ENCODE peak calls at places on chromosomes 7 and 10, in six cellular contexts. T is uterus; D is CD8-positive, alpha-beta T cell; Q is A673; L is testis; C is lung. N is an unnamed sample.

GRCh38 chr10:71128311-71129010 is 83.9 kb upstream of the UNC5B start:
- DNase-seq in T (peak; percentile 29), D (no peak), Q (no peak), L (no peak), C (no peak), N (no peak)

GRCh38 chr10:70537398-70538194 is 59.0 kb downstream of the PALD1 start:
- DNase-seq in T (no peak), D (no peak), Q (no peak), L (peak; percentile 38), C (no peak), N (no peak)

GRCh38 chr10:74419491-74420466 is 268.8 kb downstream of the ADK start:
- DNase-seq in T (peak; percentile 18), D (no peak), Q (peak; percentile 87), L (no peak), C (no peak), N (peak; percentile 46)

GRCh38 chr7:40546616-40547501 is 412.1 kb downstream of the SUGCT start:
- DNase-seq in T (no peak), D (no peak), Q (no peak), L (no peak), C (no peak), N (no peak)

GRCh38 chr7:70830426-70830825 is 301.5 kb upstream of the GALNT17 start:
- DNase-seq in T (no peak), D (no peak), Q (no peak), L (no peak), C (no peak), N (no peak)

GRCh38 chr7:114944742-114945625 is 23.1 kb downstream of the MDFIC start:
- DNase-seq in T (peak; percentile 88), D (no peak), Q (no peak), L (peak; percentile 71), C (peak; percentile 51), N (no peak)

GRCh38 chr7:101537205-101537604 is 91.9 kb downstream of the MYL10 start:
- DNase-seq in T (no peak), D (no peak), Q (no peak), L (no peak), C (no peak), N (no peak)

GRCh38 chr10:122310311-122311050 is 39.4 kb downstream of the BTBD16 start:
- DNase-seq in T (no peak), D (no peak), Q (no peak), L (no peak), C (no peak), N (no peak)

GRCh38 chr10:103612462-103613365 is 119.2 kb downstream of the NEURL1 start:
- DNase-seq in T (no peak), D (no peak), Q (no peak), L (no peak), C (peak; percentile 44), N (no peak)

GRCh38 chr7:1513657-1514095 is 9.5 kb upstream of the INTS1 start:
- DNase-seq in T (peak; percentile 47), D (no peak), Q (no peak), L (no peak), C (no peak), N (no peak)

GRCh38 chr7:84100866-84101265 is 93.7 kb downstream of the SEMA3A start:
- DNase-seq in T (no peak), D (no peak), Q (peak; percentile 64), L (no peak), C (no peak), N (no peak)

GRCh38 chr10:132708936-132709335 is 77.0 kb downstream of the NKX6-2 start:
- DNase-seq in T (no peak), D (no peak), Q (no peak), L (no peak), C (no peak), N (no peak)

GRCh38 chr10:129963076-129963830 is 821 bp downstream of the EBF3 start:
- DNase-seq in T (no peak), D (no peak), Q (peak; percentile 67), L (no peak), C (no peak), N (no peak)

GRCh38 chr10:76286536-76286935 is 855.1 kb downstream of the LRMDA start:
- DNase-seq in T (no peak), D (no peak), Q (no peak), L (no peak), C (no peak), N (no peak)

GRCh38 chr7:47087866-47088265 is 494.0 kb downstream of the TNS3 start:
- DNase-seq in T (no peak), D (no peak), Q (no peak), L (no peak), C (no peak), N (no peak)

GRCh38 chr10:49609283-49610014 is 661 bp upstream of the SLC18A3 start:
- DNase-seq in T (no peak), D (no peak), Q (no peak), L (no peak), C (no peak), N (no peak)

GRCh38 chr7:95723583-95724180 is 48.7 kb upstream of the DYNC1I1 start:
- DNase-seq in T (no peak), D (no peak), Q (peak; percentile 81), L (peak; percentile 63), C (no peak), N (no peak)

GRCh38 chr7:76338298-76339084 is 20.3 kb downstream of the YWHAG start:
- DNase-seq in T (no peak), D (no peak), Q (no peak), L (no peak), C (no peak), N (no peak)

GRCh38 chr10:133375357-133376115 is 2.4 kb upstream of the ECHS1 start:
- DNase-seq in T (no peak), D (no peak), Q (no peak), L (no peak), C (no peak), N (no peak)

GRCh38 chr10:105579112-105579511 is 938.0 kb downstream of the SORCS3 start:
- DNase-seq in T (no peak), D (no peak), Q (no peak), L (no peak), C (no peak), N (no peak)

GRCh38 chr7:42686594-42687156 is 225.2 kb downstream of the C7orf25 start:
- DNase-seq in T (no peak), D (no peak), Q (peak; percentile 41), L (no peak), C (no peak), N (no peak)

GRCh38 chr7:15503603-15504280 is 58.1 kb downstream of the AGMO start:
- DNase-seq in T (no peak), D (no peak), Q (peak; percentile 57), L (no peak), C (no peak), N (no peak)
- TF ChIP-seq CTCF in T (no peak), D (no peak), Q (peak; percentile 44), L (no peak), C (no peak), N (no peak)

GRCh38 chr7:150954201-150954985 is 23.7 kb downstream of the KCNH2 start:
- DNase-seq in T (peak; percentile 15), D (no peak), Q (no peak), L (no peak), C (no peak), N (no peak)
- H3K27me3 ChIP-seq in T (no peaks in the 10 kb centered on the region), D (peaks cover 15% of the 10 kb centered on the region), Q (peaks cover 14% of the 10 kb centered on the region), L (no peaks in the 10 kb centered on the region), C (no peaks in the 10 kb centered on the region), N (no peaks in the 10 kb centered on the region)

DNA sequence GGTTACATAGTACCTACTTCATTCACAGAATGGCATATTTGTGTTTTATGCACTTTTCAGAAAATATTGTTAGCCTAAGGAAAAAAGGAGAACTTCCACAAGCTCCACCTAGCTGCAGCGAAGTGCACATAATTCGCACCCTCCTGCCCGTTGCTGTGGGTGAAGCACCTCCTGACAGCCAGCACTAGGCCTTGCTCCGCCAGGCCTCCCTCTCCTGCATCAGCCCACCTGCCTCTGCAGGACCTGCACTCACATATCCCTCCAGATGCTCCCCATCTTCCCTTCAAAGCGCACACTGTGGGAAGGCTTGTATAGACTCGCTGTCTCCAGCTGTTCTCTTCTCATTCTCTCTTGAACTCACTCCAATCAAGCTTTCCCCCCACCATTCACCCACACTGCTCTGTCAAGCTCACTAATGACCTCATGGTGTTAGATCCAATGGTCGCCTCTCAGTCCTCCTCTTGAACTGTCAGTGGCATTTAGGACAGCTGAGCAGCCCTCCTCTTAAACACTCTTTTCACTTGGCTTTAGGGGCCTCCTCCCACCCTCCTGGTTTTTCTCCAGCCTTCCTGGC is 20.7 kb upstream of the GRID1 start:
- DNase-seq in T (no peak), D (no peak), Q (no peak), L (no peak), C (peak; percentile 18), N (no peak)
- TF ChIP-seq CTCF in T (no peak), D (no peak), Q (no peak), L (no peak), C (no peak), N (no peak)

GRCh38 chr10:97102441-97102840 is 83.3 kb downstream of the SLIT1 start:
- DNase-seq in T (no peak), D (no peak), Q (no peak), L (no peak), C (no peak), N (no peak)
- H3K27me3 ChIP-seq in T (no peaks in the 10 kb centered on the region), D (no peaks in the 10 kb centered on the region), Q (peaks cover 3% of the 10 kb centered on the region), L (no peaks in the 10 kb centered on the region), C (no peaks in the 10 kb centered on the region), N (peaks cover 6% of the 10 kb centered on the region)

DNA sequence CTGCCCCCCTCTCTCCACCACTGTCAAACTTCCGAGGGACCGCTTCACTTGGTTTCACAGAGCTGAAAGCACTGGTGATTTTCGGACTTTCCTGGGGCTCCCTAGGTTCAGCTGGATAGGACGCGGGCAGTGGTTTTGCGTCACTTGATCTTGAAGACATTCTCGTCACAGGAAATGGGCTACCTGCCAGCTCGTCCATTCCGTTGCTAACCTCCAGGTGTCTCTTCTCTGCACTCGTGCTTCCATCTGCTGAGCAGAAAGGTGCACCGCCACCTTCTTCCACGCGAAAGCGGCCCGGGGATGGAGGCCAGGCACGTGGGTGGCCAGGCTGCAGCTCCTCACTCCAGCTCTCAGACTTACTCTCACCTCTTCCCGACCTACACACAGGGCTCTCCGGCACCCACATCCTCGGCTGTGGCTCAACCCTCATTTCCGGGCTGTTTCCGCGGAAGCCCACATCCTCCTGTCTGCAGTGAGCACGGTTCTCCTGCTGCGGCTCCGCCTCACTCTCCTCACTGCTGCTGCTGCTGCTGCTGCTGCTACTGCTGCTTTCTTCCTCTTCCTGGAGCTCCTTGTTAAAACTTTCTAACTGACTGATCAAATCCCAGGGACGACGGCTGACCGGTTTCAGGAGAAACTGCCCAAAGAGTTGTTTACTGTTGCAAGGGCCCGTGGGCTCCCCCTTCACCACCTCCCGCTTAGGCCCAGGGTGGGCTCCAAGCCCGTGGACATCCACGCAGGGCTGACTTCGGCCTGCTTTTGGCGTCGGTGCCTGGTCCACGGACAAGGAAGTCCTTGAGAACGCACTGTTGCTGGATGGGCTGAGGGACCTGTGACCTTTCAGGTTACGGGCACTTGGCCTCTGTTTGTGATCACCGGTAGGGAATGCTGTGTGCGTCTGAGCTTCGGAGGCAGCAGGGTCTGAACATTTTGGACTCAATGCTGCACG is 32.1 kb downstream of the JCAD start:
- DNase-seq in T (peak; percentile 63), D (peak; percentile 93), Q (no peak), L (peak; percentile 50), C (peak; percentile 54), N (peak; percentile 77)
- TF ChIP-seq CTCF in T (peak; percentile 11), D (peak; percentile 32), Q (no peak), L (no peak), C (no peak), N (peak; percentile 42)

GRCh38 chr7:103987455-103987854 is 2.0 kb downstream of the RELN start:
- DNase-seq in T (no peak), D (no peak), Q (no peak), L (no peak), C (no peak), N (no peak)
- H3K27me3 ChIP-seq in T (peaks cover 23% of the 10 kb centered on the region), D (no peaks in the 10 kb centered on the region), Q (peaks cover 95% of the 10 kb centered on the region), L (no peaks in the 10 kb centered on the region), C (peaks cover 12% of the 10 kb centered on the region), N (peaks cover 1% of the 10 kb centered on the region)